ENCODE peak calls at places on chromosomes 3 and 15, in six cellular contexts. F is IMR-90, R is neuronal stem cell, P is mesendoderm, Q is mesenchymal stem cell, G is H9. I is an unnamed sample.

GRCh38 chr15:92384391-92384790 is 9.3 kb upstream of the ST8SIA2 start:
- DNase-seq in Q (no peak), G (no peak), R (no peak), F (no peak), P (no peak), I (no peak)

GRCh38 chr3:177443469-177443868 is 246.2 kb upstream of the TBL1XR1 start:
- DNase-seq in G (no peak), Q (no peak), R (no peak), P (peak; percentile 69), F (peak; percentile 39), I (peak; percentile 49)

GRCh38 chr3:104629038-104629437 is 737.7 kb upstream of the ALCAM start:
- DNase-seq in Q (peak; percentile 68), R (no peak), P (no peak), G (no peak), F (peak; percentile 88), I (peak; percentile 18)

GRCh38 chr3:54837964-54838363 is 89.9 kb downstream of the LRTM1 start:
- DNase-seq in F (peak; percentile 41), R (no peak), G (no peak), Q (peak; percentile 51), P (no peak), I (no peak)

GRCh38 chr15:77819841-77820728 is 187.4 kb upstream of the LINGO1 start:
- DNase-seq in F (no peak), P (peak; percentile 68), Q (peak; percentile 14), R (no peak), G (peak; percentile 77), I (peak; percentile 22)

GRCh38 chr3:151875759-151876158 is 2.3 kb downstream of the SUCNR1 start:
- DNase-seq in R (no peak), P (no peak), G (no peak), F (peak; percentile 46), Q (peak; percentile 49), I (no peak)

GRCh38 chr15:64693134-64693533 is 82.3 kb downstream of the RBPMS2 start:
- DNase-seq in R (no peak), G (no peak), F (peak; percentile 95), P (no peak), Q (peak; percentile 96), I (peak; percentile 58)

GRCh38 chr15:82950295-82950694 is 2.2 kb downstream of the HOMER2 start:
- DNase-seq in R (no peak), Q (no peak), F (no peak), P (no peak), G (no peak), I (no peak)

GRCh38 chr3:171309906-171310359 is 150.3 kb downstream of the TNIK start:
- DNase-seq in P (peak; percentile 36), G (no peak), R (no peak), Q (peak; percentile 89), F (peak; percentile 77), I (no peak)

GRCh38 chr15:85583404-85584390 is 203.3 kb downstream of the AKAP13 start:
- DNase-seq in F (peak; percentile 68), P (no peak), R (peak; percentile 21), Q (peak; percentile 75), G (no peak), I (peak; percentile 84)

GRCh38 chr3:178823556-178824229 is 247.9 kb downstream of the ZMAT3 start:
- DNase-seq in F (no peak), P (no peak), G (no peak), R (no peak), Q (peak; percentile 70), I (no peak)

GRCh38 chr3:14829811-14830210 is 11.0 kb downstream of the FGD5 start:
- DNase-seq in F (no peak), R (no peak), Q (no peak), G (no peak), P (peak; percentile 71), I (peak; percentile 77)

GRCh38 chr3:55405436-55405835 is 81.7 kb downstream of the WNT5A start:
- DNase-seq in R (no peak), Q (no peak), G (peak; percentile 86), P (peak; percentile 92), F (peak; percentile 12), I (peak; percentile 88)

GRCh38 chr15:72184165-72184811 is 13.3 kb downstream of the GRAMD2A start:
- DNase-seq in F (no peak), G (peak; percentile 74), P (peak; percentile 69), Q (peak; percentile 42), R (peak; percentile 37), I (peak; percentile 89)

GRCh38 chr15:48388017-48388936 is 57.0 kb downstream of the DUT start:
- DNase-seq in R (no peak), P (no peak), G (no peak), Q (peak; percentile 21), F (peak; percentile 37), I (no peak)

GRCh38 chr3:156474560-156475389 is 80.1 kb downstream of the SSR3 start:
- DNase-seq in F (no peak), P (peak; percentile 70), G (peak; percentile 56), Q (peak; percentile 22), R (peak; percentile 30), I (no peak)

GRCh38 chr3:10450494-10451440 is 54.6 kb downstream of the ATP2B2 start:
- DNase-seq in G (no peak), R (no peak), P (no peak), F (no peak), Q (no peak), I (no peak)

GRCh38 chr3:25462495-25462894 is 34.4 kb downstream of the RARB start:
- DNase-seq in G (no peak), P (no peak), F (no peak), R (no peak), Q (no peak), I (no peak)

GRCh38 chr3:8280161-8280560 is 221.5 kb upstream of the LMCD1 start:
- DNase-seq in Q (no peak), P (peak; percentile 45), G (peak; percentile 47), R (no peak), F (no peak), I (no peak)

GRCh38 chr3:185280572-185281365 is 26.9 kb upstream of the EHHADH start:
- DNase-seq in R (no peak), G (no peak), Q (peak; percentile 75), P (peak; percentile 70), F (peak; percentile 70), I (peak; percentile 79)

GRCh38 chr3:52535411-52536111 is 844 bp upstream of the UQCC5 start:
- DNase-seq in F (no peak), P (no peak), G (no peak), R (no peak), Q (no peak), I (no peak)

GRCh38 chr3:1330107-1330506 is 237.3 kb downstream of the CNTN6 start:
- DNase-seq in G (no peak), P (no peak), Q (no peak), R (no peak), F (no peak), I (no peak)

GRCh38 chr3:5006755-5007202 is 27.5 kb downstream of the BHLHE40 start:
- DNase-seq in R (no peak), Q (peak; percentile 67), F (no peak), P (no peak), G (no peak), I (peak; percentile 71)

GRCh38 chr15:77550275-77551251 is 82.1 kb downstream of the LINGO1 start:
- DNase-seq in P (peak; percentile 40), R (no peak), F (no peak), G (no peak), Q (peak; percentile 80), I (no peak)

GRCh38 chr3:190041333-190042041 is 79.2 kb downstream of the P3H2 start:
- DNase-seq in R (no peak), P (peak; percentile 63), G (peak; percentile 60), Q (peak; percentile 70), F (peak; percentile 69), I (no peak)

GRCh38 chr3:190044142-190044541 is 76.6 kb downstream of the P3H2 start:
- DNase-seq in Q (peak; percentile 71), G (no peak), F (peak; percentile 74), P (no peak), R (no peak), I (no peak)

GRCh38 chr3:190036631-190037030 is 84.1 kb downstream of the P3H2 start:
- DNase-seq in R (no peak), G (no peak), Q (peak; percentile 88), P (no peak), F (peak; percentile 80), I (peak; percentile 52)

GRCh38 chr3:190038050-190038631 is 82.6 kb downstream of the P3H2 start:
- DNase-seq in G (no peak), P (peak; percentile 95), F (peak; percentile 88), R (no peak), Q (peak; percentile 93), I (peak; percentile 82)

GRCh38 chr3:190040145-190040544 is 80.6 kb downstream of the P3H2 start:
- DNase-seq in R (no peak), Q (no peak), P (no peak), G (no peak), F (no peak), I (no peak)
- H3K4ac ChIP-seq in R (no peak overlapping the region), Q (no peak overlapping the region), P (no peak overlapping the region), G (no peak overlapping the region), F (no peak overlapping the region), I (no peak overlapping the region)

DNA sequence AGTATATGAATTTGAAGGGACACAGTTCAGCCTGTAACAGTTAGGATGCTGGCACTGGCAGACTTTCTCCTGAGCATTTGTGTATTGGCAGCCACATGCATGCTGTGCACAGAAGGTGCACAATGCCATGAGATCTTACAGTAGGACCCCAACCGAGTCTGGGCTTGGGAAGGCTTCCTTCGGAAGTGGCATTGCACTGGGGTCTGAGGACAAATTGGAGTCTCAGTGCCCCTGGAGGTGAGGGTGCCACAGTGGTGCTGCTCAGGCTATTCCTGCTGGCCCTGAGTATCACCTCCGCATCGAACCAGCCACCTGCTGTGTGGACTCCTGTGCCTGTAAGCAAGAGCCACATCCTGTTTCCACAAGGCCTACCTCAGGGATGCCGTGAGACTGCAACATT is 99.5 kb downstream of the DNAJB8 start:
- DNase-seq in R (no peak), P (peak; percentile 18), F (no peak), Q (no peak), G (no peak), I (no peak)
- H2AK5ac ChIP-seq in R (no peak overlapping the region), P (no peak overlapping the region), F (no peak overlapping the region), Q (no peak overlapping the region), G (no peak overlapping the region), I (no peak overlapping the region)

GRCh38 chr3:184011230-184011876 is 6.3 kb downstream of the ABCC5 start:
- DNase-seq in G (no peak), R (no peak), P (no peak), F (peak; percentile 22), Q (peak; percentile 17), I (peak; percentile 56)
- H3K4ac ChIP-seq in G (no peak overlapping the region), R (no peak overlapping the region), P (no peak overlapping the region), F (no peak overlapping the region), Q (no peak overlapping the region), I (no peak overlapping the region)

DNA sequence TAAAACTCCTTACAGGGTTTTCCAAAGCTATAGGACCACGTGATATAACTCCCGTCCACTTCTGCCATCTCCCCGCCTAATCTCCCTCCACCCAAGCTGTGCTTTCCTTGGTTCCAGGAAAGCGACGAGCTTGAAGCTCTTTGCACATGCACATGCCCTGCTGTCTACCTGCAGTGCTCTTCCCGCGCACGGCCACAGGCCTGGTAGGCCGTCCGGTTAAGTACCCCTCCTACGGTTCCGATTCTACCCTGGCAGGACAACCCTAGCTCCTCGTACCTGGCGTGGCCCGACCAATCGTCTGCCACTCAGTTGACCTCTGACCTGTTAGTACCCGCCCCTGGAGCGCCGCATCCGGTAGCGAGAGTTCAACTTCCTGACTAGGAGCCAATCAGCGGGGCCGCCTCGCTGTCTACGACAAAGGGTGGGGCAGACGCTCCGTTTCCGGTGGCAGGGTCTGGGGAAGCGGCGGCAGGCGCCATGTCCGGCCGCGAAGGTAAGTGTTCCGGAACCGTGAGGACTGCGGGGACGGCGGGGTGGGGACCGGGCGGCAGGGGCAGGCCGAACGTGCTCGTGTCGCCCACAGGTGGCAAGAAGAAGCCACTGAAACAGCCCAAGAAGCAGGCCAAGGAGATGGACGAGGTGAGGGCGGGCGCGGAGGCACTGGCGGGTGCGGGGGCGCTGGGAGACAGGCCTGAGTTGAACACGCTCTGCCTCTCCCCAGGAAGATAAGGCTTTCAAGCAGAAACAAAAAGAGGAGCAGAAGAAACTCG is at the start of the genes CCDC51 and TMA7:
- DNase-seq in F (peak; percentile 93), Q (peak; percentile 97), P (peak; percentile 99), R (peak; percentile 92), G (peak; percentile 99), I (peak; percentile 99)
- H2AK5ac ChIP-seq in F (peak within 1 kb of the TSS; percentile 84), Q (no peak within 1 kb of the TSS), P (peak within 1 kb of the TSS; percentile 15), R (no peak within 1 kb of the TSS), G (no peak within 1 kb of the TSS), I (peak within 1 kb of the TSS; percentile 61)